ENCODE peak calls at places on chromosomes 13 and 19, in four cellular contexts. One of them, this sample, is unnamed.

GRCh38 chr19:50803633-50804419 is 13.6 kb downstream of the ACP4 start:
- DNase-seq in H1: no peak
- DNase-seq in IMR-90: no peak
- DNase-seq in mesendoderm: no peak
- DNase-seq in this sample: no peak

GRCh38 chr19:30074096-30074495 is 132.1 kb downstream of the URI1 start:
- DNase-seq in mesendoderm: no peak
- DNase-seq in H1: no peak
- DNase-seq in IMR-90: no peak
- DNase-seq in this sample: no peak

GRCh38 chr19:1747285-1748114 is 5.8 kb upstream of the ONECUT3 start:
- DNase-seq in H1: no peak
- DNase-seq in mesendoderm: peak
- DNase-seq in IMR-90: peak
- DNase-seq in this sample: peak

GRCh38 chr19:21704320-21704719 is 63.1 kb downstream of the ZNF100 start:
- DNase-seq in H1: no peak
- DNase-seq in IMR-90: no peak
- DNase-seq in mesendoderm: peak
- DNase-seq in this sample: no peak

GRCh38 chr19:5680437-5681368 is at the start of the genes HSD11B1L and MICOS13:
- DNase-seq in H1: peak
- DNase-seq in mesendoderm: peak
- DNase-seq in IMR-90: peak
- DNase-seq in this sample: peak

GRCh38 chr13:21020581-21020980 is 40.8 kb downstream of the LATS2 start:
- DNase-seq in IMR-90: no peak
- DNase-seq in mesendoderm: no peak
- DNase-seq in H1: no peak
- DNase-seq in this sample: peak

GRCh38 chr19:38707512-38708114 is 36.7 kb downstream of the CAPN12 start:
- DNase-seq in IMR-90: peak
- DNase-seq in mesendoderm: no peak
- DNase-seq in H1: no peak
- DNase-seq in this sample: no peak

GRCh38 chr13:50892162-50892944 is 17.2 kb upstream of the RNASEH2B start:
- DNase-seq in mesendoderm: no peak
- DNase-seq in H1: no peak
- DNase-seq in IMR-90: no peak
- DNase-seq in this sample: no peak

GRCh38 chr13:110392510-110393233 is 85.6 kb downstream of the COL4A2 start:
- DNase-seq in IMR-90: peak
- DNase-seq in H1: no peak
- DNase-seq in mesendoderm: peak
- DNase-seq in this sample: no peak

GRCh38 chr13:33543631-33544030 is 258.1 kb upstream of the STARD13 start:
- DNase-seq in H1: no peak
- DNase-seq in mesendoderm: peak
- DNase-seq in IMR-90: no peak
- DNase-seq in this sample: no peak

GRCh38 chr13:46665630-46666482 is 112.9 kb downstream of the LRCH1 start:
- DNase-seq in IMR-90: no peak
- DNase-seq in mesendoderm: peak
- DNase-seq in H1: no peak
- DNase-seq in this sample: no peak

GRCh38 chr19:35569281-35569781 is 5.9 kb upstream of the ATP4A start:
- DNase-seq in IMR-90: no peak
- DNase-seq in mesendoderm: no peak
- DNase-seq in H1: no peak
- DNase-seq in this sample: no peak

GRCh38 chr19:33767898-33768413 is 28.7 kb upstream of the KCTD15 start:
- DNase-seq in H1: peak
- DNase-seq in mesendoderm: peak
- DNase-seq in IMR-90: peak
- DNase-seq in this sample: peak

GRCh38 chr13:46850214-46850613 is 46.6 kb downstream of the HTR2A start:
- DNase-seq in IMR-90: no peak
- DNase-seq in H1: no peak
- DNase-seq in mesendoderm: no peak
- DNase-seq in this sample: no peak

GRCh38 chr13:57630661-57631606 is 610 bp upstream of the PCDH17 start:
- DNase-seq in mesendoderm: peak
- DNase-seq in IMR-90: no peak
- DNase-seq in H1: peak
- DNase-seq in this sample: peak

GRCh38 chr13:73090812-73091187 is 32.0 kb downstream of the KLF5 start:
- DNase-seq in mesendoderm: no peak
- DNase-seq in H1: no peak
- DNase-seq in IMR-90: no peak
- DNase-seq in this sample: no peak

GRCh38 chr13:46321494-46322225 is 65.4 kb downstream of the RUBCNL start:
- DNase-seq in mesendoderm: peak
- DNase-seq in H1: peak
- DNase-seq in IMR-90: peak
- DNase-seq in this sample: peak

GRCh38 chr13:38530492-38530891 is 156.4 kb upstream of the FREM2 start:
- DNase-seq in H1: no peak
- DNase-seq in mesendoderm: no peak
- DNase-seq in IMR-90: peak
- DNase-seq in this sample: no peak

GRCh38 chr13:44096906-44097305 is 217.2 kb downstream of the LACC1 start:
- DNase-seq in mesendoderm: no peak
- DNase-seq in H1: no peak
- DNase-seq in IMR-90: no peak
- DNase-seq in this sample: no peak

GRCh38 chr19:28014821-28015405 is 1198.0 kb downstream of the UQCRFS1 start:
- DNase-seq in IMR-90: no peak
- DNase-seq in H1: no peak
- DNase-seq in mesendoderm: no peak
- DNase-seq in this sample: no peak

GRCh38 chr13:40221460-40222201 is 444.8 kb downstream of the FOXO1 start:
- DNase-seq in IMR-90: no peak
- DNase-seq in H1: no peak
- DNase-seq in mesendoderm: no peak
- DNase-seq in this sample: no peak

GRCh38 chr13:40637644-40638043 is 28.8 kb downstream of the FOXO1 start:
- DNase-seq in IMR-90: no peak
- DNase-seq in mesendoderm: no peak
- DNase-seq in H1: no peak
- DNase-seq in this sample: no peak

GRCh38 chr13:36031490-36031889 is 99.7 kb downstream of the DCLK1 start:
- DNase-seq in H1: no peak
- DNase-seq in mesendoderm: no peak
- DNase-seq in IMR-90: no peak
- DNase-seq in this sample: no peak

GRCh38 chr13:90534617-90535340 is 812.7 kb upstream of the MIR17HG start:
- DNase-seq in mesendoderm: no peak
- DNase-seq in IMR-90: no peak
- DNase-seq in H1: no peak
- DNase-seq in this sample: no peak

GRCh38 chr13:98853791-98854191 is 101.3 kb upstream of the SLC15A1 start:
- DNase-seq in H1: no peak
- DNase-seq in IMR-90: peak
- DNase-seq in mesendoderm: no peak
- DNase-seq in this sample: no peak

GRCh38 chr19:47520343-47520806 is 5.5 kb upstream of the NAPA start:
- DNase-seq in mesendoderm: no peak
- DNase-seq in IMR-90: no peak
- DNase-seq in H1: no peak
- DNase-seq in this sample: no peak
- H3K23ac ChIP-seq in mesendoderm: no peak
- H3K23ac ChIP-seq in IMR-90: no peak
- H3K23ac ChIP-seq in H1: no peak
- H3K23ac ChIP-seq in this sample: no peak

DNA sequence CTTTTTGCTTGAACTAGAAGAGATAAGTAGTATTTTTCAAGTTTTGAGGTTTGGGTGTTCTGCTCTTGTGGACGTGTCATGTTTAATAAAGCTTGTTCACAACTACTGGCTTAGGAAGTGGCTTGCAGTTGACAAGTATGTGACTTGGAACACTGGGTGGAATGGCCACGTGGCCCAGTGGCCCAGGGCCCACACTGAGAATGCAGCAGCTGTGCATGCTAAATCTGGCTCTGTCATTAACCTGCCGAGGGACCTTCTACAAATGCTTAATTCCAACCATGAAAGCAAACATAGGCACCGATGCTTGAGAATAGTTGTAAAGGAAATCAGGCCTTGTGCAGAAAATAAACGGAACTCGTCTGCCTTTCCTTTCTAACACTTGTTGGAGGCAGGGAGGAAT is 11.7 kb upstream of the CLDN10 start:
- DNase-seq in mesendoderm: no peak
- DNase-seq in H1: no peak
- DNase-seq in IMR-90: no peak
- DNase-seq in this sample: no peak
- H4K5ac ChIP-seq in mesendoderm: no peak
- H4K5ac ChIP-seq in H1: no peak
- H4K5ac ChIP-seq in IMR-90: no peak
- H4K5ac ChIP-seq in this sample: no peak

GRCh38 chr19:4345656-4346383 is 2.5 kb downstream of the MPND start:
- DNase-seq in mesendoderm: no peak
- DNase-seq in IMR-90: no peak
- DNase-seq in H1: no peak
- DNase-seq in this sample: no peak
- H3K23ac ChIP-seq in mesendoderm: no peak
- H3K23ac ChIP-seq in IMR-90: no peak
- H3K23ac ChIP-seq in H1: no peak
- H3K23ac ChIP-seq in this sample: no peak

GRCh38 chr19:7263521-7263920 is 30.7 kb downstream of the INSR start:
- DNase-seq in IMR-90: no peak
- DNase-seq in H1: no peak
- DNase-seq in mesendoderm: no peak
- DNase-seq in this sample: no peak
- H4K5ac ChIP-seq in IMR-90: no peak
- H4K5ac ChIP-seq in H1: no peak
- H4K5ac ChIP-seq in mesendoderm: no peak
- H4K5ac ChIP-seq in this sample: no peak

GRCh38 chr13:112934075-112934474 is 34.9 kb upstream of the MCF2L start:
- DNase-seq in H1: peak
- DNase-seq in IMR-90: no peak
- DNase-seq in mesendoderm: peak
- DNase-seq in this sample: no peak
- H3K23ac ChIP-seq in H1: no peak
- H3K23ac ChIP-seq in IMR-90: no peak
- H3K23ac ChIP-seq in mesendoderm: no peak
- H3K23ac ChIP-seq in this sample: no peak

DNA sequence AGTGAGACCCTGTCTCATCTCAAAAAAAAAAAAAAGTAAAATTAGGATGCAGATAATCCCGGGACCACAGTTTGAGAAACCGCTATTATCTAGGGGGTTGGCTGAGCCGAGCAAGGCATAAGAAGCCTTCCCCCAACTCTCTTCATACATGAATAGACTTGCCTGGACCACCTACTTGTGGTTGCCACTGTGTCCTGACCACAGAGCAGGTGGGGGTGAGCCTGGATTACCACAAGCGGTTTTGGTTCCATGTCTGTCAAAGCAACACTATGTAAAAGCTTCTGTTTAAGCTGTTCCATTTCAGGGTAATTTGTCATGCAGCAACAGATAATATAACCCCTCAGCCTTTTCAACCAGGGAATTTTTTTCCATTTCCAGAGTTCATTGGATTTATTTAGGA is 3.3 kb upstream of the NAPA start:
- DNase-seq in IMR-90: no peak
- DNase-seq in H1: no peak
- DNase-seq in mesendoderm: no peak
- DNase-seq in this sample: no peak
- H4K5ac ChIP-seq in IMR-90: no peak
- H4K5ac ChIP-seq in H1: no peak
- H4K5ac ChIP-seq in mesendoderm: no peak
- H4K5ac ChIP-seq in this sample: no peak

GRCh38 chr19:7706188-7706530 is 4.2 kb upstream of the FCER2 start:
- DNase-seq in H1: no peak
- DNase-seq in IMR-90: no peak
- DNase-seq in mesendoderm: no peak
- DNase-seq in this sample: no peak

GRCh38 chr19:7706662-7707454 is 4.9 kb upstream of the FCER2 start:
- DNase-seq in H1: no peak
- DNase-seq in IMR-90: no peak
- DNase-seq in mesendoderm: no peak
- DNase-seq in this sample: no peak

GRCh38 chr19:7703332-7703731 is 1.4 kb upstream of the FCER2 start:
- DNase-seq in H1: no peak
- DNase-seq in mesendoderm: peak
- DNase-seq in IMR-90: no peak
- DNase-seq in this sample: peak

GRCh38 chr19:7704280-7705060 is 2.5 kb upstream of the FCER2 start:
- DNase-seq in H1: no peak
- DNase-seq in mesendoderm: no peak
- DNase-seq in IMR-90: no peak
- DNase-seq in this sample: no peak

DNA sequence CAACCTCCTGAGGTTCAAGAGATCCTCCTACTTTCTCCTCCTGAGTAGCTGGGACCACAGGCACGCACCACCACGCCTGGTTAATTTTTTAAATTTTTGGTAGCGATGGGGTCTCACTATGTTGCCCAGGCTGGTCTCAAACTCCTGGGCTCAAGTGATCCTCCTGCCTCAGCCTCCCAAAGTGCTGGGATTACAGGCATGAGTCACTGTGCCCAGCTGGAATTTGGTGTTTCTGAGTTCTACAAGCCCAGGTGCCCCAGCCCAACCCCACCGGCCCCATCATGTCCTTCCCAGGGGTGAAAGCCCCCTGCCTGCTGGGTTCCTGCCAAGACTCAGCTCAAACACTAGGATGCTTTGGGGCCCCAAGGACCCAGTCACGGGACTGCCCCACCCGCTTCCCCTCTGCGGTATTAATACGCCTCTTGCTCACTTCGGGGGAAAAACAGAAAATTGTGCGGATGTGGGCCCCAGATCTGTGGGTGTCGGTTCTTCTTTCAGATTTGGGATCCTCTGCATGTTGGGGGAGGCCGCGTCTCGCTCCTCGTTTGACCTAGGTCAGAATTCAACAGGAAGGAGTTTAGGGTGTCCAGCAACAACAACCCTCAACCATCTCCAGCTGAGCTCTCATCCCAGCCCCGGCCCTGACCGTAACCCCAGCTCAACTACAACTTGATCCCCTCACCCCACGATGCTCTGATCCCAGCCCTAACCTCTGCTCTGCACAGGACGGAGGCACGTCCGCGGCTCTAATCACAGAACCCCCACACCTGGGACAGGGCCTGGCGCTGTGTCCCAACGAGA is 3.7 kb upstream of the FCER2 start:
- DNase-seq in mesendoderm: no peak
- DNase-seq in H1: no peak
- DNase-seq in IMR-90: no peak
- DNase-seq in this sample: no peak
- H3K23ac ChIP-seq in mesendoderm: no peak
- H3K23ac ChIP-seq in H1: no peak
- H3K23ac ChIP-seq in IMR-90: no peak
- H3K23ac ChIP-seq in this sample: no peak

This sample was measured in H9.